ENCODE peak calls at places on chromosomes 2 and 18, in seven cellular contexts. One of them, this sample, is unnamed.

GRCh38 chr2:3282056-3282998 is 95.3 kb downstream of the EIPR1 start:
- DNase-seq in HCT116: no peak
- DNase-seq in HepG2: no peak
- DNase-seq in GM12878: no peak
- DNase-seq in H1: no peak
- DNase-seq in SK-N-SH: peak; percentile 99
- DNase-seq in K562: no peak
- DNase-seq in this sample: no peak

GRCh38 chr18:10351221-10351795 is 103.1 kb upstream of the APCDD1 start:
- DNase-seq in HepG2: no peak
- DNase-seq in K562: no peak
- DNase-seq in H1: no peak
- DNase-seq in HCT116: no peak
- DNase-seq in GM12878: no peak
- DNase-seq in SK-N-SH: no peak
- DNase-seq in this sample: no peak

GRCh38 chr2:174844295-174844708 is 80.0 kb upstream of the CHRNA1 start:
- DNase-seq in H1: no peak
- DNase-seq in HCT116: no peak
- DNase-seq in SK-N-SH: no peak
- DNase-seq in HepG2: no peak
- DNase-seq in K562: no peak
- DNase-seq in GM12878: no peak
- DNase-seq in this sample: no peak

GRCh38 chr2:10254373-10255188 is 48.1 kb upstream of the HPCAL1 start:
- DNase-seq in K562: peak; percentile 87
- DNase-seq in GM12878: no peak
- DNase-seq in HepG2: no peak
- DNase-seq in H1: no peak
- DNase-seq in HCT116: no peak
- DNase-seq in SK-N-SH: peak; percentile 68
- DNase-seq in this sample: no peak

GRCh38 chr2:9238927-9239326 is 32.3 kb downstream of the ASAP2 start:
- DNase-seq in GM12878: no peak
- DNase-seq in H1: no peak
- DNase-seq in HepG2: no peak
- DNase-seq in HCT116: no peak
- DNase-seq in K562: no peak
- DNase-seq in SK-N-SH: peak; percentile 68
- DNase-seq in this sample: no peak

GRCh38 chr18:58843662-58844035 is 21.0 kb upstream of the ZNF532 start:
- DNase-seq in GM12878: no peak
- DNase-seq in H1: no peak
- DNase-seq in HepG2: no peak
- DNase-seq in SK-N-SH: no peak
- DNase-seq in HCT116: no peak
- DNase-seq in K562: no peak
- DNase-seq in this sample: no peak

GRCh38 chr2:47334356-47335136 is 68.4 kb upstream of the MSH2 start:
- DNase-seq in HepG2: no peak
- DNase-seq in GM12878: no peak
- DNase-seq in SK-N-SH: no peak
- DNase-seq in HCT116: no peak
- DNase-seq in K562: peak; percentile 81
- DNase-seq in H1: no peak
- DNase-seq in this sample: no peak

GRCh38 chr2:176676257-176676570 is 407.0 kb downstream of the MTX2 start:
- DNase-seq in K562: no peak
- DNase-seq in H1: no peak
- DNase-seq in HepG2: no peak
- DNase-seq in HCT116: no peak
- DNase-seq in GM12878: no peak
- DNase-seq in SK-N-SH: no peak
- DNase-seq in this sample: no peak

GRCh38 chr2:85602476-85603234 is at the start of gene TMEM150A:
- DNase-seq in GM12878: peak; percentile 34
- DNase-seq in H1: peak; percentile 54
- DNase-seq in SK-N-SH: peak; percentile 97
- DNase-seq in HepG2: peak; percentile 87
- DNase-seq in HCT116: peak; percentile 68
- DNase-seq in K562: peak; percentile 94
- DNase-seq in this sample: peak; percentile 61

GRCh38 chr2:231241755-231242507 is 43.5 kb downstream of the ARMC9 start:
- DNase-seq in K562: no peak
- DNase-seq in HepG2: no peak
- DNase-seq in GM12878: no peak
- DNase-seq in HCT116: no peak
- DNase-seq in SK-N-SH: no peak
- DNase-seq in H1: no peak
- DNase-seq in this sample: no peak

GRCh38 chr2:172101008-172101706 is 1.5 kb downstream of the DLX2 start:
- DNase-seq in HepG2: no peak
- DNase-seq in K562: no peak
- DNase-seq in GM12878: no peak
- DNase-seq in H1: no peak
- DNase-seq in HCT116: no peak
- DNase-seq in SK-N-SH: peak; percentile 33
- DNase-seq in this sample: no peak
- TF ChIP-seq JUND in HepG2: no peak
- TF ChIP-seq JUND in K562: no peak
- TF ChIP-seq JUND in GM12878: no peak
- TF ChIP-seq JUND in H1: no peak
- TF ChIP-seq JUND in HCT116: no peak
- TF ChIP-seq JUND in SK-N-SH: no peak
- TF ChIP-seq JUND in this sample: no peak

GRCh38 chr2:111898703-111899514 is 502 bp downstream of the MERTK start:
- DNase-seq in GM12878: no peak
- DNase-seq in HepG2: no peak
- DNase-seq in HCT116: no peak
- DNase-seq in K562: no peak
- DNase-seq in H1: no peak
- DNase-seq in SK-N-SH: no peak
- DNase-seq in this sample: no peak

GRCh38 chr2:111896576-111896975 is 1.8 kb upstream of the MERTK start:
- DNase-seq in GM12878: no peak
- DNase-seq in K562: peak; percentile 29
- DNase-seq in HepG2: no peak
- DNase-seq in H1: no peak
- DNase-seq in HCT116: no peak
- DNase-seq in SK-N-SH: no peak
- DNase-seq in this sample: no peak

GRCh38 chr2:111897630-111897923 is 830 bp upstream of the MERTK start:
- DNase-seq in H1: no peak
- DNase-seq in GM12878: no peak
- DNase-seq in K562: no peak
- DNase-seq in HepG2: no peak
- DNase-seq in HCT116: no peak
- DNase-seq in SK-N-SH: no peak
- DNase-seq in this sample: no peak

GRCh38 chr2:111896007-111896406 is 2.4 kb upstream of the MERTK start:
- DNase-seq in K562: peak; percentile 69
- DNase-seq in H1: no peak
- DNase-seq in GM12878: no peak
- DNase-seq in SK-N-SH: no peak
- DNase-seq in HCT116: no peak
- DNase-seq in HepG2: no peak
- DNase-seq in this sample: no peak

GRCh38 chr2:111897924-111898702 is at the start of gene MERTK:
- DNase-seq in H1: peak; percentile 78
- DNase-seq in GM12878: no peak
- DNase-seq in K562: peak; percentile 77
- DNase-seq in HepG2: peak; percentile 89
- DNase-seq in HCT116: peak; percentile 72
- DNase-seq in SK-N-SH: peak; percentile 99
- DNase-seq in this sample: peak; percentile 41
- TF ChIP-seq JUND in H1: no peak
- TF ChIP-seq JUND in GM12878: no peak
- TF ChIP-seq JUND in K562: no peak
- TF ChIP-seq JUND in HepG2: no peak
- TF ChIP-seq JUND in HCT116: no peak
- TF ChIP-seq JUND in SK-N-SH: no peak
- TF ChIP-seq JUND in this sample: no peak

GRCh38 chr18:23992119-23992940 is 22.2 kb upstream of the TTC39C start:
- DNase-seq in SK-N-SH: peak; percentile 50
- DNase-seq in HepG2: no peak
- DNase-seq in H1: no peak
- DNase-seq in K562: no peak
- DNase-seq in GM12878: no peak
- DNase-seq in HCT116: no peak
- DNase-seq in this sample: peak; percentile 84
- TF ChIP-seq JUND in SK-N-SH: no peak
- TF ChIP-seq JUND in HepG2: no peak
- TF ChIP-seq JUND in H1: no peak
- TF ChIP-seq JUND in K562: no peak
- TF ChIP-seq JUND in GM12878: no peak
- TF ChIP-seq JUND in HCT116: no peak
- TF ChIP-seq JUND in this sample: no peak

GRCh38 chr2:205662389-205662965 is 19.8 kb upstream of the NRP2 start:
- DNase-seq in SK-N-SH: no peak
- DNase-seq in K562: no peak
- DNase-seq in HepG2: no peak
- DNase-seq in HCT116: no peak
- DNase-seq in GM12878: no peak
- DNase-seq in H1: no peak
- DNase-seq in this sample: no peak

GRCh38 chr2:205658572-205658971 is 23.7 kb upstream of the NRP2 start:
- DNase-seq in HepG2: no peak
- DNase-seq in GM12878: no peak
- DNase-seq in H1: no peak
- DNase-seq in SK-N-SH: no peak
- DNase-seq in HCT116: no peak
- DNase-seq in K562: no peak
- DNase-seq in this sample: no peak

GRCh38 chr2:205659922-205660321 is 22.4 kb upstream of the NRP2 start:
- DNase-seq in HCT116: no peak
- DNase-seq in K562: no peak
- DNase-seq in H1: no peak
- DNase-seq in SK-N-SH: no peak
- DNase-seq in HepG2: no peak
- DNase-seq in GM12878: no peak
- DNase-seq in this sample: no peak

GRCh38 chr2:205658068-205658467 is 24.2 kb upstream of the NRP2 start:
- DNase-seq in H1: no peak
- DNase-seq in HepG2: no peak
- DNase-seq in GM12878: no peak
- DNase-seq in SK-N-SH: no peak
- DNase-seq in K562: no peak
- DNase-seq in HCT116: no peak
- DNase-seq in this sample: no peak

DNA sequence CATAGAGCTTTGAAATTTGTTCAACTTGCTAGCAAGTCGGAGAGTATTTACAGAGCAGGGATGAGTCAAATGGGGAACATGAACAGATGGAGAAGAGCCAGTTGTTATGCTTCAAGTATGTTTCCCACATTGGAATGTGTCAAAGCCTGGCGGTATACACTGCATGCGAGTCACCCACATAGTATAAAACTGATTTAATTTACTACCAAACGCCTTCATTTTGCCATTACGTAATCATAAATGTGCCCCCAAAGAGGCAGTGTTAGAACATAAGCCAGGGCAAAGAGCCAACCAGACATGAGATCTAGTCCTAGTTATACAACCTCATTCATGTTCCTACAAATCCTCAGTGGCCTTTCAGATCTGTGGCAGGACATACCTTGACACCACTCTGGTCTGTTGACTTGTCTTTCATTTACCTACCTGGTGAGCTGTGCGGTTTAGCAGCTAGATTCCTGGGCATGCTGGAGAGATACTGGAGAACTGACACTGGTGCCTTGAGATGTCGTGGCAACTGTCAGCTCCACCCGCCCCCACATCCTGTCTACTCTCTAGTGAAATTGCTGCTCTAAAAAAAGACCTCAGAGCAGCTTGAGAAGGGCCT is 21.7 kb upstream of the NRP2 start:
- DNase-seq in HCT116: no peak
- DNase-seq in K562: no peak
- DNase-seq in H1: no peak
- DNase-seq in GM12878: no peak
- DNase-seq in HepG2: no peak
- DNase-seq in SK-N-SH: no peak
- DNase-seq in this sample: no peak
- TF ChIP-seq JUND in HCT116: no peak
- TF ChIP-seq JUND in K562: no peak
- TF ChIP-seq JUND in H1: no peak
- TF ChIP-seq JUND in GM12878: no peak
- TF ChIP-seq JUND in HepG2: no peak
- TF ChIP-seq JUND in SK-N-SH: peak; percentile 56
- TF ChIP-seq JUND in this sample: no peak

This sample was measured in T47D.